ENCODE peak calls at places on chromosomes 13 and 19, in nine cellular contexts. One of them, this sample, is unnamed. For H3K9me3, the result is how much of the 10 kb centered on the place peaks cover.

GRCh38 chr19:21328885-21329605 is at the start of gene ZNF708:
- DNase-seq in CD8-positive, alpha-beta memory T cell: peak
- DNase-seq in colonic mucosa: peak
- DNase-seq in WERI-Rb-1: peak
- DNase-seq in aorta: peak
- DNase-seq in tibial artery: peak
- DNase-seq in body of pancreas: peak
- DNase-seq in cardiac muscle cell: peak
- DNase-seq in pancreas: peak
- DNase-seq in this sample: peak

GRCh38 chr19:47133021-47133471 is 2.4 kb downstream of the SAE1 start:
- DNase-seq in colonic mucosa: no peak
- DNase-seq in cardiac muscle cell: no peak
- DNase-seq in WERI-Rb-1: no peak
- DNase-seq in aorta: no peak
- DNase-seq in body of pancreas: no peak
- DNase-seq in CD8-positive, alpha-beta memory T cell: no peak
- DNase-seq in pancreas: no peak
- DNase-seq in tibial artery: no peak
- DNase-seq in this sample: no peak

GRCh38 chr19:39217094-39217493 is 13.0 kb upstream of the SYCN start:
- DNase-seq in WERI-Rb-1: no peak
- DNase-seq in tibial artery: no peak
- DNase-seq in aorta: no peak
- DNase-seq in colonic mucosa: no peak
- DNase-seq in body of pancreas: no peak
- DNase-seq in CD8-positive, alpha-beta memory T cell: no peak
- DNase-seq in cardiac muscle cell: no peak
- DNase-seq in pancreas: no peak
- DNase-seq in this sample: no peak

GRCh38 chr19:15113245-15114152 is 6.3 kb downstream of the SYDE1 start:
- DNase-seq in body of pancreas: no peak
- DNase-seq in CD8-positive, alpha-beta memory T cell: no peak
- DNase-seq in colonic mucosa: no peak
- DNase-seq in aorta: peak
- DNase-seq in tibial artery: no peak
- DNase-seq in cardiac muscle cell: no peak
- DNase-seq in pancreas: no peak
- DNase-seq in WERI-Rb-1: no peak
- DNase-seq in this sample: no peak

GRCh38 chr13:70171151-70171550 is 62.9 kb upstream of the KLHL1 start:
- DNase-seq in cardiac muscle cell: no peak
- DNase-seq in WERI-Rb-1: no peak
- DNase-seq in colonic mucosa: peak
- DNase-seq in CD8-positive, alpha-beta memory T cell: no peak
- DNase-seq in tibial artery: no peak
- DNase-seq in body of pancreas: no peak
- DNase-seq in pancreas: no peak
- DNase-seq in aorta: no peak
- DNase-seq in this sample: no peak

GRCh38 chr19:30163663-30164062 is 208.5 kb upstream of the ZNF536 start:
- DNase-seq in tibial artery: no peak
- DNase-seq in WERI-Rb-1: no peak
- DNase-seq in body of pancreas: no peak
- DNase-seq in colonic mucosa: no peak
- DNase-seq in pancreas: no peak
- DNase-seq in aorta: no peak
- DNase-seq in CD8-positive, alpha-beta memory T cell: no peak
- DNase-seq in cardiac muscle cell: no peak
- DNase-seq in this sample: no peak

GRCh38 chr13:105518086-105518485 is 1017.4 kb downstream of the EFNB2 start:
- DNase-seq in WERI-Rb-1: no peak
- DNase-seq in pancreas: no peak
- DNase-seq in tibial artery: no peak
- DNase-seq in aorta: no peak
- DNase-seq in body of pancreas: no peak
- DNase-seq in CD8-positive, alpha-beta memory T cell: no peak
- DNase-seq in colonic mucosa: no peak
- DNase-seq in cardiac muscle cell: no peak
- DNase-seq in this sample: no peak

GRCh38 chr19:1514295-1514661 is 1.5 kb upstream of the ADAMTSL5 start:
- DNase-seq in tibial artery: no peak
- DNase-seq in aorta: no peak
- DNase-seq in cardiac muscle cell: no peak
- DNase-seq in body of pancreas: no peak
- DNase-seq in colonic mucosa: no peak
- DNase-seq in WERI-Rb-1: no peak
- DNase-seq in pancreas: no peak
- DNase-seq in CD8-positive, alpha-beta memory T cell: no peak
- DNase-seq in this sample: no peak

DNA sequence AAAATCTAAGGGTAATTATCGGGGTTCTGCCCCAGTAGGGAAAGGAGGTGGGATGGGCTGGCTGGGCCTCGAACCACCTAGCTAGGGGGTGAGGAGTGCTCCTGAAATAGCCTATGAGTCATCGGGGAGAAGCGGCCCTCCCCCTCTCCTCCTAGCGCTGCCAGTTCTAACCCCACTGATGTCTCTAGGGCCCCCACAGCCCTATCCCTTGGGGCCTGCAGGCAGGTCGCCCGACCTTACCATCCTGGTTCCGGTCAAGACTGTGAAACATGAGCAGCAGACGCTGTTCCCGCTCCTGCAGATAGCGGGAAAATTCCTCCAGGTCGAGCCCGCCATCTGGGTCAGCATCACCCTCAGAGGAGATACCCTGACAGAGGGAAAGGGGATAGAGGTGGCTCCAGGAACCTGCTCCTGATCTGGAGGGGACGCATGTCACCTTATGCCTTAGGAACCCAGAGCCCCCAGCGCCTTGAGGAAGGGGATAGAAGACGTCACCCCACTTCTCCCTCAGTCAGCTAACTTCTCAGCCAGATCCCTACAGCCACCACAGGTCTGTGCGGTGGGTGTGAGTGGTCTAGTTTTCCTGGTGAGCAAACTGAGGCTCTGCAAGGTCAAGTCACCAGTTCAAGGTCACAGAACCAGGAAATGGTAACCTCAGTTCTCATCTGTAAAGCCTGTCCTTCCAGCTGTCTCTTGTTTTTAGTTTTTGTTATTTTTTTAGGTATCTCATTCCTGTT is 1.5 kb downstream of the SLC25A23 start:
- DNase-seq in WERI-Rb-1: no peak
- DNase-seq in colonic mucosa: no peak
- DNase-seq in aorta: no peak
- DNase-seq in body of pancreas: no peak
- DNase-seq in tibial artery: no peak
- DNase-seq in pancreas: no peak
- DNase-seq in CD8-positive, alpha-beta memory T cell: no peak
- DNase-seq in cardiac muscle cell: no peak
- DNase-seq in this sample: no peak
- H3K4me3 ChIP-seq in WERI-Rb-1: no peak
- H3K4me3 ChIP-seq in colonic mucosa: peak
- H3K4me3 ChIP-seq in aorta: no peak
- H3K4me3 ChIP-seq in body of pancreas: no peak
- H3K4me3 ChIP-seq in tibial artery: peak
- H3K4me3 ChIP-seq in pancreas: peak
- H3K4me3 ChIP-seq in CD8-positive, alpha-beta memory T cell: no peak
- H3K4me3 ChIP-seq in cardiac muscle cell: peak
- H3K4me3 ChIP-seq in this sample: peak

DNA sequence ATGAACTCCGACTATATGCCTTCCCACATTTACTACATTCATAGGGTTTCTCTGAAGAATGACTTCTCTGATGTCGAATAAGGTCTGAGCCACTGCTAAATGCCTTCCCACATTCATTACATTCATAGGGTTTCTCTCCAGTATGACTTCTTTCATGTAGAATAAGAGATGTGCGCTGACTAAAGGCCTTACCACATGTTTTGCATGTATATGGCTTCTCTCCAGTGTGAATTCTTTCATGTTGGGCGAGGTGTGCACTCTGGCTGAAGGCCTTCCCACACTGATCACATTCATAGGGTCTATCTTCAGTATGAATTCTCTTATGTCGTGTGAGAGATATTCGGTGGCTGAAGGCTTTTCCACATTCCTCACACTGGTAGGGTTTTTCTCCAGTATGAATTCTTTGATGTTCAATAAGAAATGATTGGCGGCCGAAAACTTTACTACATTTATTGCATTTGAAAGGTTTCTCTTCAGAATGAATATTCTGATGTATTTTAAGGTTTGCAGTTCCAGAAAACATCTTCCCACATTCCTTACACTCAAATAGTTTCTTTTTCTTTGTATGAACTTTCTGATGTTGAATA is 35.8 kb downstream of the ZNF667 start:
- DNase-seq in tibial artery: no peak
- DNase-seq in cardiac muscle cell: no peak
- DNase-seq in aorta: no peak
- DNase-seq in colonic mucosa: no peak
- DNase-seq in CD8-positive, alpha-beta memory T cell: no peak
- DNase-seq in WERI-Rb-1: no peak
- DNase-seq in body of pancreas: no peak
- DNase-seq in pancreas: no peak
- DNase-seq in this sample: no peak
- H3K9me3 ChIP-seq in tibial artery: half or more
- H3K9me3 ChIP-seq in cardiac muscle cell: under half
- H3K9me3 ChIP-seq in aorta: under half
- H3K9me3 ChIP-seq in colonic mucosa: under half
- H3K9me3 ChIP-seq in CD8-positive, alpha-beta memory T cell: under half
- H3K9me3 ChIP-seq in WERI-Rb-1: under half
- H3K9me3 ChIP-seq in body of pancreas: under half
- H3K9me3 ChIP-seq in pancreas: under half
- H3K9me3 ChIP-seq in this sample: under half

GRCh38 chr19:12840091-12841079 is 2.1 kb downstream of the MAST1 start:
- DNase-seq in body of pancreas: peak
- DNase-seq in colonic mucosa: peak
- DNase-seq in CD8-positive, alpha-beta memory T cell: no peak
- DNase-seq in WERI-Rb-1: peak
- DNase-seq in tibial artery: no peak
- DNase-seq in aorta: no peak
- DNase-seq in pancreas: peak
- DNase-seq in cardiac muscle cell: peak
- DNase-seq in this sample: peak
- H3K4me3 ChIP-seq in body of pancreas: no peak
- H3K4me3 ChIP-seq in colonic mucosa: peak
- H3K4me3 ChIP-seq in CD8-positive, alpha-beta memory T cell: no peak
- H3K4me3 ChIP-seq in WERI-Rb-1: no peak
- H3K4me3 ChIP-seq in tibial artery: no peak
- H3K4me3 ChIP-seq in aorta: no peak
- H3K4me3 ChIP-seq in pancreas: peak
- H3K4me3 ChIP-seq in cardiac muscle cell: peak
- H3K4me3 ChIP-seq in this sample: no peak

DNA sequence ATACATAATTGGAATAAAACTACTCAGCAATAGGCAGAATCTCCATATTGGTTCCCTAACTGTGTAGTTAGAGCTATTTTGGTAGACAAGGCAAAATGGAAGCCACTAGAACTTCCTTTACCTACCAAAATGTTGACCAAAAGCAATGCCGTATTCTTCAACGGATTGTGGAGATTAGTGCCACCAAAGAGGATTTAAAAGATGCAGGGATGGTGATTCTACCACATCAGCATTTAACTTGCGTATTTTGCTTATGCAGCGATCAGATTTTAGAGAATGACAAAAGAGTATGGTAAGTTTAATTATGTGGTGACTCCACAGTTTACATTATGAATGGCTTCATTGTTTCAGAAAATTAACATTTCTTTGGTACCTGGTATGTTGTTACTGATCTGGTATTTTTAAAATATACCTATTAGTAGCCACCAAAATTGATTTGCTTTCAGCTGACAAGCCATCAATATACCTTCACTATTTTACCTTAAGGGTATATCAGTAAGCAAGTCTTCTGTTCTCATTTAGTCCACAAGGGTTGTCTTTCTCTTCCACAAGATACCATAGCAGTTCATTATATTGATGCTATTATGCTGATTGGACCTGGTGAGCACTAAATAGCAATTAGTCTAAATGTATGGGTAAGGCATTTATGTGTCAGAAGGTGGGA is 1910.7 kb upstream of the PRR20A start:
- DNase-seq in cardiac muscle cell: no peak
- DNase-seq in tibial artery: no peak
- DNase-seq in colonic mucosa: no peak
- DNase-seq in body of pancreas: no peak
- DNase-seq in aorta: no peak
- DNase-seq in CD8-positive, alpha-beta memory T cell: no peak
- DNase-seq in WERI-Rb-1: no peak
- DNase-seq in pancreas: no peak
- DNase-seq in this sample: no peak
- H3K9me3 ChIP-seq in cardiac muscle cell: under half
- H3K9me3 ChIP-seq in tibial artery: under half
- H3K9me3 ChIP-seq in colonic mucosa: under half
- H3K9me3 ChIP-seq in body of pancreas: under half
- H3K9me3 ChIP-seq in aorta: under half
- H3K9me3 ChIP-seq in CD8-positive, alpha-beta memory T cell: under half
- H3K9me3 ChIP-seq in WERI-Rb-1: under half
- H3K9me3 ChIP-seq in pancreas: under half
- H3K9me3 ChIP-seq in this sample: under half

GRCh38 chr13:46050771-46051170 is 1.8 kb downstream of the ZC3H13 start:
- DNase-seq in tibial artery: no peak
- DNase-seq in aorta: no peak
- DNase-seq in cardiac muscle cell: no peak
- DNase-seq in WERI-Rb-1: no peak
- DNase-seq in pancreas: no peak
- DNase-seq in colonic mucosa: no peak
- DNase-seq in body of pancreas: no peak
- DNase-seq in CD8-positive, alpha-beta memory T cell: no peak
- DNase-seq in this sample: no peak
- H3K4me3 ChIP-seq in tibial artery: no peak
- H3K4me3 ChIP-seq in aorta: no peak
- H3K4me3 ChIP-seq in cardiac muscle cell: peak
- H3K4me3 ChIP-seq in WERI-Rb-1: no peak
- H3K4me3 ChIP-seq in pancreas: peak
- H3K4me3 ChIP-seq in colonic mucosa: no peak
- H3K4me3 ChIP-seq in body of pancreas: no peak
- H3K4me3 ChIP-seq in CD8-positive, alpha-beta memory T cell: no peak
- H3K4me3 ChIP-seq in this sample: peak

GRCh38 chr19:35105411-35106290 is 10.0 kb upstream of the FXYD3 start:
- DNase-seq in pancreas: no peak
- DNase-seq in aorta: no peak
- DNase-seq in colonic mucosa: no peak
- DNase-seq in cardiac muscle cell: no peak
- DNase-seq in body of pancreas: no peak
- DNase-seq in WERI-Rb-1: no peak
- DNase-seq in CD8-positive, alpha-beta memory T cell: no peak
- DNase-seq in tibial artery: no peak
- DNase-seq in this sample: no peak

GRCh38 chr19:35108730-35109129 is 6.9 kb upstream of the FXYD3 start:
- DNase-seq in body of pancreas: no peak
- DNase-seq in colonic mucosa: no peak
- DNase-seq in tibial artery: no peak
- DNase-seq in CD8-positive, alpha-beta memory T cell: no peak
- DNase-seq in cardiac muscle cell: no peak
- DNase-seq in WERI-Rb-1: peak
- DNase-seq in pancreas: no peak
- DNase-seq in aorta: no peak
- DNase-seq in this sample: no peak

GRCh38 chr19:35106291-35106583 is 9.4 kb upstream of the FXYD3 start:
- DNase-seq in aorta: no peak
- DNase-seq in body of pancreas: no peak
- DNase-seq in cardiac muscle cell: no peak
- DNase-seq in WERI-Rb-1: no peak
- DNase-seq in pancreas: no peak
- DNase-seq in CD8-positive, alpha-beta memory T cell: no peak
- DNase-seq in colonic mucosa: no peak
- DNase-seq in tibial artery: no peak
- DNase-seq in this sample: no peak

GRCh38 chr19:35107541-35107939 is 8.1 kb upstream of the FXYD3 start:
- DNase-seq in tibial artery: no peak
- DNase-seq in body of pancreas: peak
- DNase-seq in cardiac muscle cell: no peak
- DNase-seq in pancreas: no peak
- DNase-seq in aorta: no peak
- DNase-seq in CD8-positive, alpha-beta memory T cell: no peak
- DNase-seq in colonic mucosa: peak
- DNase-seq in WERI-Rb-1: no peak
- DNase-seq in this sample: peak

GRCh38 chr19:35106898-35107540 is 8.6 kb upstream of the FXYD3 start:
- DNase-seq in pancreas: no peak
- DNase-seq in colonic mucosa: no peak
- DNase-seq in body of pancreas: no peak
- DNase-seq in cardiac muscle cell: no peak
- DNase-seq in CD8-positive, alpha-beta memory T cell: no peak
- DNase-seq in WERI-Rb-1: no peak
- DNase-seq in tibial artery: no peak
- DNase-seq in aorta: no peak
- DNase-seq in this sample: peak
- H3K9me3 ChIP-seq in pancreas: under half
- H3K9me3 ChIP-seq in colonic mucosa: under half
- H3K9me3 ChIP-seq in body of pancreas: under half
- H3K9me3 ChIP-seq in cardiac muscle cell: under half
- H3K9me3 ChIP-seq in CD8-positive, alpha-beta memory T cell: under half
- H3K9me3 ChIP-seq in WERI-Rb-1: under half
- H3K9me3 ChIP-seq in tibial artery: under half
- H3K9me3 ChIP-seq in aorta: under half
- H3K9me3 ChIP-seq in this sample: under half

This sample was measured in HAP-1.